ENCODE peak calls at places on chromosomes 1 and 21, in six cellular contexts. One of them, this sample, is unnamed.

GRCh38 chr1:232590742-232591082 is 39.2 kb downstream of the SIPA1L2 start:
- DNase-seq in RWPE1: no peak
- DNase-seq in left ventricle myocardium superior: no peak
- DNase-seq in hepatic stellate cell: no peak
- DNase-seq in ecto neural progenitor cell: no peak
- DNase-seq in stimulated activated CD4-positive, alpha-beta T cell treated with anti-CD3 and anti-CD28 coated beads, TNF-alpha, amount 100 ng/mL, for 1 hour: no peak
- DNase-seq in this sample: no peak

GRCh38 chr1:116345830-116346229 is 27.2 kb upstream of the ATP1A1 start:
- DNase-seq in left ventricle myocardium superior: peak
- DNase-seq in ecto neural progenitor cell: peak
- DNase-seq in RWPE1: no peak
- DNase-seq in hepatic stellate cell: no peak
- DNase-seq in stimulated activated CD4-positive, alpha-beta T cell treated with anti-CD3 and anti-CD28 coated beads, TNF-alpha, amount 100 ng/mL, for 1 hour: peak
- DNase-seq in this sample: no peak

GRCh38 chr1:72777918-72778317 is 495.6 kb upstream of the NEGR1 start:
- DNase-seq in hepatic stellate cell: no peak
- DNase-seq in stimulated activated CD4-positive, alpha-beta T cell treated with anti-CD3 and anti-CD28 coated beads, TNF-alpha, amount 100 ng/mL, for 1 hour: no peak
- DNase-seq in ecto neural progenitor cell: no peak
- DNase-seq in left ventricle myocardium superior: no peak
- DNase-seq in RWPE1: no peak
- DNase-seq in this sample: no peak

GRCh38 chr1:73914994-73915393 is 283.0 kb downstream of the LRRIQ3 start:
- DNase-seq in ecto neural progenitor cell: peak
- DNase-seq in RWPE1: no peak
- DNase-seq in hepatic stellate cell: no peak
- DNase-seq in left ventricle myocardium superior: no peak
- DNase-seq in stimulated activated CD4-positive, alpha-beta T cell treated with anti-CD3 and anti-CD28 coated beads, TNF-alpha, amount 100 ng/mL, for 1 hour: no peak
- DNase-seq in this sample: no peak

GRCh38 chr1:3105167-3105863 is 36.3 kb downstream of the PRDM16 start:
- DNase-seq in ecto neural progenitor cell: peak
- DNase-seq in hepatic stellate cell: no peak
- DNase-seq in RWPE1: no peak
- DNase-seq in stimulated activated CD4-positive, alpha-beta T cell treated with anti-CD3 and anti-CD28 coated beads, TNF-alpha, amount 100 ng/mL, for 1 hour: no peak
- DNase-seq in left ventricle myocardium superior: no peak
- DNase-seq in this sample: no peak

GRCh38 chr1:179767177-179767581 is 24.1 kb downstream of the FAM163A start:
- DNase-seq in ecto neural progenitor cell: no peak
- DNase-seq in RWPE1: no peak
- DNase-seq in stimulated activated CD4-positive, alpha-beta T cell treated with anti-CD3 and anti-CD28 coated beads, TNF-alpha, amount 100 ng/mL, for 1 hour: no peak
- DNase-seq in left ventricle myocardium superior: no peak
- DNase-seq in hepatic stellate cell: no peak
- DNase-seq in this sample: no peak

GRCh38 chr1:77888071-77888428 is 374 bp upstream of the NEXN start:
- DNase-seq in stimulated activated CD4-positive, alpha-beta T cell treated with anti-CD3 and anti-CD28 coated beads, TNF-alpha, amount 100 ng/mL, for 1 hour: no peak
- DNase-seq in RWPE1: no peak
- DNase-seq in ecto neural progenitor cell: no peak
- DNase-seq in left ventricle myocardium superior: no peak
- DNase-seq in hepatic stellate cell: peak
- DNase-seq in this sample: no peak

GRCh38 chr1:226939439-226940028 is 560 bp upstream of the COQ8A start:
- DNase-seq in stimulated activated CD4-positive, alpha-beta T cell treated with anti-CD3 and anti-CD28 coated beads, TNF-alpha, amount 100 ng/mL, for 1 hour: peak
- DNase-seq in hepatic stellate cell: peak
- DNase-seq in ecto neural progenitor cell: no peak
- DNase-seq in left ventricle myocardium superior: peak
- DNase-seq in RWPE1: peak
- DNase-seq in this sample: no peak

GRCh38 chr1:15151377-15151806 is 2.2 kb upstream of the TMEM51 start:
- DNase-seq in stimulated activated CD4-positive, alpha-beta T cell treated with anti-CD3 and anti-CD28 coated beads, TNF-alpha, amount 100 ng/mL, for 1 hour: no peak
- DNase-seq in RWPE1: no peak
- DNase-seq in hepatic stellate cell: no peak
- DNase-seq in left ventricle myocardium superior: no peak
- DNase-seq in ecto neural progenitor cell: no peak
- DNase-seq in this sample: no peak

GRCh38 chr1:44693900-44694299 is 19.4 kb downstream of the ARMH1 start:
- DNase-seq in hepatic stellate cell: no peak
- DNase-seq in stimulated activated CD4-positive, alpha-beta T cell treated with anti-CD3 and anti-CD28 coated beads, TNF-alpha, amount 100 ng/mL, for 1 hour: no peak
- DNase-seq in RWPE1: no peak
- DNase-seq in ecto neural progenitor cell: no peak
- DNase-seq in left ventricle myocardium superior: no peak
- DNase-seq in this sample: no peak

GRCh38 chr1:210232524-210233215 is at the start of gene SERTAD4:
- DNase-seq in stimulated activated CD4-positive, alpha-beta T cell treated with anti-CD3 and anti-CD28 coated beads, TNF-alpha, amount 100 ng/mL, for 1 hour: no peak
- DNase-seq in ecto neural progenitor cell: peak
- DNase-seq in hepatic stellate cell: peak
- DNase-seq in left ventricle myocardium superior: peak
- DNase-seq in RWPE1: peak
- DNase-seq in this sample: no peak

GRCh38 chr1:234970371-234970730 is 158.3 kb downstream of the TOMM20 start:
- DNase-seq in hepatic stellate cell: peak
- DNase-seq in left ventricle myocardium superior: no peak
- DNase-seq in ecto neural progenitor cell: no peak
- DNase-seq in RWPE1: no peak
- DNase-seq in stimulated activated CD4-positive, alpha-beta T cell treated with anti-CD3 and anti-CD28 coated beads, TNF-alpha, amount 100 ng/mL, for 1 hour: no peak
- DNase-seq in this sample: no peak

GRCh38 chr1:184810735-184811316 is 56.2 kb upstream of the EDEM3 start:
- DNase-seq in left ventricle myocardium superior: no peak
- DNase-seq in hepatic stellate cell: no peak
- DNase-seq in ecto neural progenitor cell: no peak
- DNase-seq in stimulated activated CD4-positive, alpha-beta T cell treated with anti-CD3 and anti-CD28 coated beads, TNF-alpha, amount 100 ng/mL, for 1 hour: no peak
- DNase-seq in RWPE1: no peak
- DNase-seq in this sample: no peak

GRCh38 chr1:24702511-24703293 is 42.5 kb upstream of the CLIC4 start:
- DNase-seq in stimulated activated CD4-positive, alpha-beta T cell treated with anti-CD3 and anti-CD28 coated beads, TNF-alpha, amount 100 ng/mL, for 1 hour: no peak
- DNase-seq in left ventricle myocardium superior: peak
- DNase-seq in hepatic stellate cell: no peak
- DNase-seq in RWPE1: no peak
- DNase-seq in ecto neural progenitor cell: no peak
- DNase-seq in this sample: no peak

GRCh38 chr1:206415913-206416312 is 54.4 kb upstream of the IKBKE start:
- DNase-seq in hepatic stellate cell: no peak
- DNase-seq in ecto neural progenitor cell: no peak
- DNase-seq in stimulated activated CD4-positive, alpha-beta T cell treated with anti-CD3 and anti-CD28 coated beads, TNF-alpha, amount 100 ng/mL, for 1 hour: no peak
- DNase-seq in RWPE1: no peak
- DNase-seq in left ventricle myocardium superior: no peak
- DNase-seq in this sample: no peak

GRCh38 chr1:39398278-39399010 is 93.0 kb upstream of the BMP8A start:
- DNase-seq in hepatic stellate cell: peak
- DNase-seq in left ventricle myocardium superior: peak
- DNase-seq in stimulated activated CD4-positive, alpha-beta T cell treated with anti-CD3 and anti-CD28 coated beads, TNF-alpha, amount 100 ng/mL, for 1 hour: no peak
- DNase-seq in ecto neural progenitor cell: no peak
- DNase-seq in RWPE1: peak
- DNase-seq in this sample: no peak

GRCh38 chr1:75589637-75590036 is 21.3 kb downstream of the SLC44A5 start:
- DNase-seq in stimulated activated CD4-positive, alpha-beta T cell treated with anti-CD3 and anti-CD28 coated beads, TNF-alpha, amount 100 ng/mL, for 1 hour: no peak
- DNase-seq in hepatic stellate cell: no peak
- DNase-seq in RWPE1: no peak
- DNase-seq in ecto neural progenitor cell: no peak
- DNase-seq in left ventricle myocardium superior: no peak
- DNase-seq in this sample: no peak

GRCh38 chr1:169879034-169879835 is 14.5 kb downstream of the SCYL3 start:
- DNase-seq in left ventricle myocardium superior: no peak
- DNase-seq in RWPE1: no peak
- DNase-seq in ecto neural progenitor cell: no peak
- DNase-seq in stimulated activated CD4-positive, alpha-beta T cell treated with anti-CD3 and anti-CD28 coated beads, TNF-alpha, amount 100 ng/mL, for 1 hour: no peak
- DNase-seq in hepatic stellate cell: no peak
- DNase-seq in this sample: no peak

GRCh38 chr21:31983120-31983519 is 110.3 kb downstream of the HUNK start:
- DNase-seq in stimulated activated CD4-positive, alpha-beta T cell treated with anti-CD3 and anti-CD28 coated beads, TNF-alpha, amount 100 ng/mL, for 1 hour: no peak
- DNase-seq in ecto neural progenitor cell: no peak
- DNase-seq in RWPE1: no peak
- DNase-seq in hepatic stellate cell: no peak
- DNase-seq in left ventricle myocardium superior: no peak
- DNase-seq in this sample: no peak

GRCh38 chr1:54161495-54162168 is 8.8 kb upstream of the CDCP2 start:
- DNase-seq in ecto neural progenitor cell: no peak
- DNase-seq in RWPE1: no peak
- DNase-seq in stimulated activated CD4-positive, alpha-beta T cell treated with anti-CD3 and anti-CD28 coated beads, TNF-alpha, amount 100 ng/mL, for 1 hour: no peak
- DNase-seq in hepatic stellate cell: no peak
- DNase-seq in left ventricle myocardium superior: no peak
- DNase-seq in this sample: no peak

GRCh38 chr21:20276954-20277353 is 721.3 kb upstream of the NCAM2 start:
- DNase-seq in RWPE1: no peak
- DNase-seq in ecto neural progenitor cell: no peak
- DNase-seq in stimulated activated CD4-positive, alpha-beta T cell treated with anti-CD3 and anti-CD28 coated beads, TNF-alpha, amount 100 ng/mL, for 1 hour: no peak
- DNase-seq in hepatic stellate cell: no peak
- DNase-seq in left ventricle myocardium superior: no peak
- DNase-seq in this sample: no peak

GRCh38 chr1:176989754-176990153 is 174.8 kb downstream of the ASTN1 start:
- DNase-seq in hepatic stellate cell: no peak
- DNase-seq in ecto neural progenitor cell: no peak
- DNase-seq in left ventricle myocardium superior: no peak
- DNase-seq in RWPE1: no peak
- DNase-seq in stimulated activated CD4-positive, alpha-beta T cell treated with anti-CD3 and anti-CD28 coated beads, TNF-alpha, amount 100 ng/mL, for 1 hour: no peak
- DNase-seq in this sample: no peak

GRCh38 chr21:39105836-39106235 is 77.4 kb downstream of the PSMG1 start:
- DNase-seq in hepatic stellate cell: no peak
- DNase-seq in stimulated activated CD4-positive, alpha-beta T cell treated with anti-CD3 and anti-CD28 coated beads, TNF-alpha, amount 100 ng/mL, for 1 hour: no peak
- DNase-seq in ecto neural progenitor cell: no peak
- DNase-seq in left ventricle myocardium superior: no peak
- DNase-seq in RWPE1: no peak
- DNase-seq in this sample: no peak

GRCh38 chr1:7703321-7704213 is 67.5 kb upstream of the VAMP3 start:
- DNase-seq in hepatic stellate cell: no peak
- DNase-seq in RWPE1: no peak
- DNase-seq in stimulated activated CD4-positive, alpha-beta T cell treated with anti-CD3 and anti-CD28 coated beads, TNF-alpha, amount 100 ng/mL, for 1 hour: no peak
- DNase-seq in left ventricle myocardium superior: peak
- DNase-seq in ecto neural progenitor cell: peak
- DNase-seq in this sample: no peak

GRCh38 chr21:16280731-16281130 is 550.9 kb downstream of the USP25 start:
- DNase-seq in hepatic stellate cell: no peak
- DNase-seq in ecto neural progenitor cell: no peak
- DNase-seq in RWPE1: no peak
- DNase-seq in stimulated activated CD4-positive, alpha-beta T cell treated with anti-CD3 and anti-CD28 coated beads, TNF-alpha, amount 100 ng/mL, for 1 hour: no peak
- DNase-seq in left ventricle myocardium superior: no peak
- DNase-seq in this sample: no peak

GRCh38 chr1:78688701-78689100 is 39.1 kb downstream of the IFI44 start:
- DNase-seq in hepatic stellate cell: peak
- DNase-seq in RWPE1: peak
- DNase-seq in ecto neural progenitor cell: no peak
- DNase-seq in stimulated activated CD4-positive, alpha-beta T cell treated with anti-CD3 and anti-CD28 coated beads, TNF-alpha, amount 100 ng/mL, for 1 hour: no peak
- DNase-seq in left ventricle myocardium superior: no peak
- DNase-seq in this sample: no peak

GRCh38 chr1:48777219-48777895 is 666 bp upstream of the BEND5 start:
- DNase-seq in hepatic stellate cell: no peak
- DNase-seq in ecto neural progenitor cell: peak
- DNase-seq in left ventricle myocardium superior: peak
- DNase-seq in stimulated activated CD4-positive, alpha-beta T cell treated with anti-CD3 and anti-CD28 coated beads, TNF-alpha, amount 100 ng/mL, for 1 hour: no peak
- DNase-seq in RWPE1: no peak
- DNase-seq in this sample: no peak

GRCh38 chr21:35991131-35991530 is 69.2 kb downstream of the SETD4 start:
- DNase-seq in stimulated activated CD4-positive, alpha-beta T cell treated with anti-CD3 and anti-CD28 coated beads, TNF-alpha, amount 100 ng/mL, for 1 hour: no peak
- DNase-seq in hepatic stellate cell: no peak
- DNase-seq in RWPE1: no peak
- DNase-seq in left ventricle myocardium superior: no peak
- DNase-seq in ecto neural progenitor cell: no peak
- DNase-seq in this sample: no peak

GRCh38 chr1:171251042-171251740 is 2.9 kb downstream of the FMO1 start:
- DNase-seq in RWPE1: peak
- DNase-seq in left ventricle myocardium superior: no peak
- DNase-seq in stimulated activated CD4-positive, alpha-beta T cell treated with anti-CD3 and anti-CD28 coated beads, TNF-alpha, amount 100 ng/mL, for 1 hour: no peak
- DNase-seq in hepatic stellate cell: peak
- DNase-seq in ecto neural progenitor cell: no peak
- DNase-seq in this sample: no peak

GRCh38 chr1:197464039-197464438 is 196.0 kb downstream of the CRB1 start:
- DNase-seq in RWPE1: peak
- DNase-seq in hepatic stellate cell: peak
- DNase-seq in left ventricle myocardium superior: no peak
- DNase-seq in stimulated activated CD4-positive, alpha-beta T cell treated with anti-CD3 and anti-CD28 coated beads, TNF-alpha, amount 100 ng/mL, for 1 hour: no peak
- DNase-seq in ecto neural progenitor cell: no peak
- DNase-seq in this sample: no peak

GRCh38 chr1:100443739-100444571 is 91.6 kb downstream of the CDC14A start:
- DNase-seq in stimulated activated CD4-positive, alpha-beta T cell treated with anti-CD3 and anti-CD28 coated beads, TNF-alpha, amount 100 ng/mL, for 1 hour: no peak
- DNase-seq in hepatic stellate cell: no peak
- DNase-seq in RWPE1: no peak
- DNase-seq in left ventricle myocardium superior: no peak
- DNase-seq in ecto neural progenitor cell: no peak
- DNase-seq in this sample: no peak

GRCh38 chr1:115331531-115332331 is 6.3 kb downstream of the NGF start:
- DNase-seq in hepatic stellate cell: peak
- DNase-seq in stimulated activated CD4-positive, alpha-beta T cell treated with anti-CD3 and anti-CD28 coated beads, TNF-alpha, amount 100 ng/mL, for 1 hour: no peak
- DNase-seq in left ventricle myocardium superior: no peak
- DNase-seq in RWPE1: no peak
- DNase-seq in ecto neural progenitor cell: no peak
- DNase-seq in this sample: no peak